ENCODE peak calls at places on chromosomes 7 and 10, in nine cellular contexts. B is stimulated activated CD8-positive, alpha-beta memory T cell treated with anti-CD3 and anti-CD28 coated beads, Interleukin-15, amount 100 ng/mL, for 4 hours; T is glutamatergic neuron; M is C1 segment of cervical spinal cord; A is HEK293T; C is NCI-H345; W is KG1; D is DMS 273 treated with DMSO at 0.1 percent for 48 hours; N is mesendoderm. R is an unnamed sample.

GRCh38 chr10:108749042-108749441 is 1174.3 kb downstream of the XPNPEP1 start:
- DNase-seq in B (no peak), T (no peak), M (no peak), A (no peak), C (no peak), W (no peak), D (no peak), N (no peak), R (no peak)

GRCh38 chr7:44796034-44796503 is 412 bp upstream of the PPIA start:
- DNase-seq in B (no peak), T (no peak), M (no peak), A (peak; percentile 53), C (peak; percentile 64), W (no peak), D (peak; percentile 64), N (peak; percentile 88), R (peak; percentile 77)

GRCh38 chr7:84182301-84182700 is 12.3 kb downstream of the SEMA3A start:
- DNase-seq in B (no peak), T (no peak), M (no peak), A (no peak), C (no peak), W (no peak), D (no peak), N (no peak), R (no peak)

GRCh38 chr10:127293640-127294039 is 97.2 kb upstream of the INSYN2A start:
- DNase-seq in B (peak; percentile 10), T (no peak), M (no peak), A (no peak), C (no peak), W (no peak), D (no peak), N (no peak), R (peak; percentile 44)

GRCh38 chr10:55628260-55628701 is 732.8 kb downstream of the ZWINT start:
- DNase-seq in B (no peak), T (peak; percentile 64), M (no peak), A (peak; percentile 17), C (no peak), W (no peak), D (no peak), N (peak; percentile 78), R (no peak)

GRCh38 chr10:74262856-74263255 is 111.8 kb downstream of the ADK start:
- DNase-seq in B (no peak), T (no peak), M (no peak), A (no peak), C (no peak), W (no peak), D (no peak), N (no peak), R (no peak)

GRCh38 chr10:47060993-47061500 is 149.8 kb downstream of the PTPN20 start:
- DNase-seq in B (no peak), T (no peak), M (no peak), A (no peak), C (no peak), W (no peak), D (no peak), N (no peak), R (no peak)

GRCh38 chr7:45585628-45586027 is 11.5 kb downstream of the ADCY1 start:
- DNase-seq in B (no peak), T (no peak), M (no peak), A (no peak), C (no peak), W (no peak), D (no peak), N (no peak), R (no peak)

GRCh38 chr7:21374134-21374533 is 53.7 kb upstream of the SP4 start:
- DNase-seq in B (no peak), T (no peak), M (no peak), A (no peak), C (no peak), W (no peak), D (no peak), N (no peak), R (no peak)

GRCh38 chr7:130393095-130393494 is 12.8 kb downstream of the CPA1 start:
- DNase-seq in B (no peak), T (no peak), M (no peak), A (no peak), C (no peak), W (no peak), D (no peak), N (no peak), R (no peak)

GRCh38 chr10:46014683-46015405 is 15.6 kb downstream of the NCOA4 start:
- DNase-seq in B (no peak), T (no peak), M (no peak), A (no peak), C (no peak), W (no peak), D (no peak), N (no peak), R (no peak)

GRCh38 chr7:70736715-70737460 is 395.1 kb upstream of the GALNT17 start:
- DNase-seq in B (no peak), T (no peak), M (no peak), A (no peak), C (no peak), W (no peak), D (no peak), N (no peak), R (no peak)

GRCh38 chr10:120841522-120842189 is 9.5 kb upstream of the WDR11 start:
- DNase-seq in B (no peak), T (no peak), M (no peak), A (no peak), C (no peak), W (no peak), D (no peak), N (no peak), R (no peak)

GRCh38 chr10:132396495-132397035 is 435 bp upstream of the PWWP2B start:
- DNase-seq in B (peak; percentile 36), T (peak; percentile 75), M (no peak), A (peak; percentile 88), C (no peak), W (peak; percentile 24), D (no peak), N (peak; percentile 66), R (no peak)

GRCh38 chr7:506921-507622 is 12.6 kb downstream of the PDGFA start:
- DNase-seq in B (no peak), T (peak; percentile 10), M (no peak), A (no peak), C (no peak), W (no peak), D (no peak), N (no peak), R (no peak)

GRCh38 chr10:22911889-22912762 is 15.7 kb upstream of the ARMC3 start:
- DNase-seq in B (no peak), T (no peak), M (no peak), A (peak; percentile 60), C (peak; percentile 92), W (no peak), D (no peak), N (no peak), R (peak; percentile 1)

GRCh38 chr7:100804681-100805431 is 22.5 kb downstream of the EPHB4 start:
- DNase-seq in B (no peak), T (no peak), M (no peak), A (no peak), C (no peak), W (no peak), D (no peak), N (no peak), R (no peak)

R was measured in NCI-H2029.